ENCODE peak calls at places on chromosome 12, in six cellular contexts. J is lower lobe of right lung, H is HL-60, Q is fibroblast of pulmonary artery, L is heart right ventricle, B is A673. S is an unnamed sample.

GRCh38 chr12:62898568-62898967 is 36.4 kb downstream of the PPM1H start:
- DNase-seq in J (no peak), H (peak), Q (no peak), L (no peak), B (peak), S (no peak)

GRCh38 chr12:65495233-65495632 is 216.8 kb downstream of the MSRB3 start:
- DNase-seq in J (no peak), H (no peak), Q (peak), L (no peak), B (no peak), S (no peak)

GRCh38 chr12:63968685-63969084 is 124.2 kb downstream of the SRGAP1 start:
- DNase-seq in J (no peak), H (no peak), Q (no peak), L (no peak), B (no peak), S (no peak)

GRCh38 chr12:77679701-77680100 is 151.0 kb upstream of the NAV3 start:
- DNase-seq in J (no peak), H (no peak), Q (no peak), L (no peak), B (no peak), S (no peak)

GRCh38 chr12:124588689-124589318 is 21.4 kb upstream of the NCOR2 start:
- DNase-seq in J (no peak), H (no peak), Q (peak), L (no peak), B (peak), S (no peak)

GRCh38 chr12:129531004-129531403 is 372.8 kb downstream of the TMEM132D start:
- DNase-seq in J (no peak), H (no peak), Q (no peak), L (no peak), B (no peak), S (no peak)

GRCh38 chr12:27333311-27334009 is 824 bp downstream of the BMAL2 start:
- DNase-seq in J (peak), H (peak), Q (no peak), L (peak), B (peak), S (peak)

GRCh38 chr12:81417056-81417455 is 339.2 kb downstream of the ACSS3 start:
- DNase-seq in J (no peak), H (no peak), Q (no peak), L (no peak), B (no peak), S (no peak)

GRCh38 chr12:28063355-28063885 is 90.9 kb upstream of the PTHLH start:
- DNase-seq in J (no peak), H (no peak), Q (peak), L (no peak), B (no peak), S (no peak)

GRCh38 chr12:127245437-127245836 is 1021.5 kb upstream of the TMEM132C start:
- DNase-seq in J (no peak), H (no peak), Q (peak), L (no peak), B (no peak), S (no peak)

GRCh38 chr12:13976028-13976584 is 5.3 kb downstream of the GRIN2B start:
- DNase-seq in J (no peak), H (no peak), Q (no peak), L (no peak), B (peak), S (no peak)

GRCh38 chr12:46886541-46887041 is 60.8 kb upstream of the SLC38A4 start:
- DNase-seq in J (no peak), H (no peak), Q (peak), L (no peak), B (no peak), S (no peak)

GRCh38 chr12:32031109-32031508 is 71.9 kb downstream of the RESF1 start:
- DNase-seq in J (no peak), H (no peak), Q (no peak), L (no peak), B (no peak), S (no peak)

GRCh38 chr12:63018273-63018672 is 83.3 kb upstream of the PPM1H start:
- DNase-seq in J (no peak), H (no peak), Q (no peak), L (no peak), B (no peak), S (no peak)

GRCh38 chr12:2358986-2359658 is 306.3 kb downstream of the CACNA1C start:
- DNase-seq in J (no peak), H (peak), Q (no peak), L (no peak), B (no peak), S (no peak)

GRCh38 chr12:19288161-19288560 is 151.1 kb upstream of the AEBP2 start:
- DNase-seq in J (no peak), H (no peak), Q (no peak), L (no peak), B (no peak), S (no peak)

GRCh38 chr12:121501946-121502345 is 78.9 kb downstream of the KDM2B start:
- DNase-seq in J (no peak), H (no peak), Q (no peak), L (no peak), B (no peak), S (no peak)

GRCh38 chr12:54240971-54241588 is 38.8 kb downstream of the CBX5 start:
- DNase-seq in J (no peak), H (no peak), Q (no peak), L (no peak), B (no peak), S (no peak)

GRCh38 chr12:124476011-124476400 is 91.4 kb downstream of the NCOR2 start:
- DNase-seq in J (no peak), H (no peak), Q (no peak), L (peak), B (no peak), S (no peak)

GRCh38 chr12:53983580-53984572 is 1.1 kb upstream of the HOXC10 start:
- DNase-seq in J (no peak), H (no peak), Q (no peak), L (no peak), B (no peak), S (no peak)

GRCh38 chr12:94560416-94561221 is 89.7 kb downstream of the TMCC3 start:
- DNase-seq in J (no peak), H (no peak), Q (peak), L (no peak), B (peak), S (peak)

GRCh38 chr12:13114251-13115052 is 11.0 kb upstream of the GSG1 start:
- DNase-seq in J (no peak), H (no peak), Q (no peak), L (no peak), B (peak), S (no peak)

GRCh38 chr12:122148657-122149056 is 25.4 kb downstream of the IL31 start:
- DNase-seq in J (no peak), H (no peak), Q (peak), L (no peak), B (no peak), S (no peak)

GRCh38 chr12:98645572-98646067 is 530 bp downstream of the APAF1 start:
- DNase-seq in J (no peak), H (no peak), Q (peak), L (no peak), B (peak), S (no peak)

GRCh38 chr12:130486146-130486435 is 148.4 kb downstream of the PIWIL1 start:
- DNase-seq in J (no peak), H (no peak), Q (no peak), L (no peak), B (no peak), S (no peak)

DNA sequence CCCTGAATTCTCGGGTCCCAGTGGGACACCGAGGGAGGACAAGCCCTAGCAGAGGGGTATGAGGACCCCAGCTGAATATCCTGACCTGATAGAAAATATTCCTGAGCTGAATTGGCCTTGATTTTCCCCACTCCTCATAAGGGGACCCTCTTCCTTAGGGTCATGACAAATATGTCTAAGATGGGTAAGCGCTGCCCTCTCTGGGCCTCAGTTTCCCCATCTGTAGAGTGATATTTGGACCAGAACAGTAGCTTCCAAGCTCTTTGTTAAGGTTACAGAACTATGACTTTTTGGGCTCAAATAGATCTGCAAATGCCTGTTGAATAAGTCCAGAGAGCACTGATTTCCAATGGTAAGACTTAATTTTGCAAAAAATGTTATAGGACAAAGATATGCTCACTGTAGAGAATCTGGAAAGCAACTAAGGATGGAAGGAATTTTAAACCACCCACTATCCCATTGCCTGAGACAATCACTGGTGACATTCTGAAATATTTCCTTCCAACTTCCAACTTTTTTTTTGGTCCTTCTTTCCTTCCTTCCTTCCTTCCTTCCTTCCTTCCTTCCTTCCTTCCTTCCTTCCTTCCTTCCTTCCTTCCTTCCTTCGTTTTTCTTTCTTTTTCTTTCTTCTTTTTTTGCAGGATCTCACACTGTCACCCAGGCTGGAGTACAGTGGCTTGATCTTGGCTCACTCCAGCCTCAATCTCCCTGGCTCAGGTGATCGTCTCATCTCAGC is 32.0 kb downstream of the MYL2 start:
- DNase-seq in J (no peak), H (no peak), Q (no peak), L (no peak), B (peak), S (no peak)
- TF ChIP-seq CTCF in J (no peak), H (no peak), Q (no peak), L (no peak), B (peak), S (no peak)

DNA sequence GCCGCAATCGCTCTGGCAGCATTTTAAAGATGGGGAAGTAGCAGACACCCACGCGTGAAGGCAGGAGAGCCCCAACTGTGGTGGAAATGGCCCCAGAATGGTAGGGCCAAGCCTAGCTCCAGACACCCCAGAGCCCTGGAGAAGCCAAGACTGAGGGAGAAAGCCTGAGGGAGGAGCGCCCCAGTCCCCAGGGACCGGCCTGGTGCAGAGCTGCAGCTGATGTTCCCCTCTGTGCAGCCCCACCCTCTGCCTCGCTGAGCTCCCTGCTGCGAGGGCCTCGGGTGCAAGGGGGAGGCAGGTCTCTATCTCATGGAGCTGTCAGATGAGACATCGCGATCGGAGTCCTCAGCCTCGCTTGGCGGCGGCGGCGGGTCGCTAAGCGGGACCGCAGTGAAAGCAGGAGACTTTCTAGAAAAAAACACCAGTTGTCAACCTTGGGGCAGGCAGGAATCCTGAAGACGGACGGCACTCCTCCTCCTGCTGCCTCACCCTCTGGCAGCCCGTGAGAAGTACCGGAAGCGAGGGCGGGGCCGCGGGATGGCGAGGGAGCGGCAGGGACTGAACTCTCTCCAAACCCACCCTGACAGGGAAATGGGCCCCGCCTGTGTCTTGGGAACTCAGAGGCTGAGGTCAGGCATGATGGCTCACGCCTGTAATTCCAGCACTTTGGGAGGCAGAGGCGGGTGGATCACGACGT is 6.0 kb downstream of the GAPDH start:
- DNase-seq in J (peak), H (no peak), Q (peak), L (peak), B (peak), S (no peak)
- TF ChIP-seq CTCF in J (no peak), H (no peak), Q (no peak), L (no peak), B (peak), S (no peak)

GRCh38 chr12:977163-977562 is 13.9 kb upstream of the ERC1 start:
- DNase-seq in J (no peak), H (no peak), Q (no peak), L (no peak), B (no peak), S (no peak)
- TF ChIP-seq CTCF in J (no peak), H (no peak), Q (no peak), L (no peak), B (peak), S (no peak)

GRCh38 chr12:3683670-3684069 is 69.2 kb downstream of the CRACR2A start:
- DNase-seq in J (no peak), H (no peak), Q (peak), L (no peak), B (no peak), S (no peak)

GRCh38 chr12:3679831-3680230 is 73.1 kb downstream of the CRACR2A start:
- DNase-seq in J (no peak), H (no peak), Q (no peak), L (no peak), B (no peak), S (no peak)

GRCh38 chr12:3677609-3678008 is 75.3 kb downstream of the CRACR2A start:
- DNase-seq in J (no peak), H (no peak), Q (no peak), L (no peak), B (no peak), S (no peak)

GRCh38 chr12:3681595-3681921 is 71.4 kb downstream of the CRACR2A start:
- DNase-seq in J (no peak), H (no peak), Q (no peak), L (no peak), B (no peak), S (no peak)

DNA sequence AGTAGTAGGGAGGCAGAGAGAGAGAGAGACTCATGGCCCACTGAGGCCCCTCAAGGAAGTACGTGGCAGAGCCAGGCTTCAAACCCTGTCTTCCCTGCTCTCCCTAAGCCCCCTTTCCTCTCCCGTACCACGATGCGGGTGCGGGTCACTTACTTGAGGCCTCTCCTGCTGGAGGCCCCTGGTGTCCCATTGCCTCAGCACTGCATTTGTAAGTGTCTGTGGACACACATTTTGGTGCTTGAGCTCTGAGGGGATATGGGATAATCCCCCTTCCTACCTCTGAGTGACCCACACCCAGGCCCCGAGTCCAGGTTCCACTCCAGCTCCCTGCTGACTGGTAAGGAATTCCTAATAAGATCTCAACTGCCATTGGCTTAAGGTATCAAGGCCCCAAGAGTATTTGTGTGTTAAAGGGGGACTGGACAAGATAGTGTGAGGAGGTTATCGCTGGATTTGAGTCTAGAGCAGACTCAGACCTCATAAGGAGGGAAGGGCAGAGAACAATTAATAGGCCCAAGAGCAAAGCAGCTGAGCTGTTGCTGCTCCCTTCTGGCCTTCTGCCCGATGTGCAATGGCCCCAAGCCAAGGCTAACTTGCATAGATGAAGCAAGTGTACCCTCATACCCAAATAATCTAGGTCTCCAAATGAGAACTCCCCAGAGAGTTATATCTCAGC is 71.9 kb downstream of the CRACR2A start:
- DNase-seq in J (no peak), H (no peak), Q (peak), L (peak), B (no peak), S (no peak)
- TF ChIP-seq CTCF in J (no peak), H (no peak), Q (peak), L (peak), B (no peak), S (no peak)

GRCh38 chr12:85711735-85712390 is 124.3 kb downstream of the RASSF9 start:
- DNase-seq in J (peak), H (no peak), Q (no peak), L (peak), B (no peak), S (no peak)
- TF ChIP-seq CTCF in J (no peak), H (no peak), Q (no peak), L (no peak), B (no peak), S (no peak)

DNA sequence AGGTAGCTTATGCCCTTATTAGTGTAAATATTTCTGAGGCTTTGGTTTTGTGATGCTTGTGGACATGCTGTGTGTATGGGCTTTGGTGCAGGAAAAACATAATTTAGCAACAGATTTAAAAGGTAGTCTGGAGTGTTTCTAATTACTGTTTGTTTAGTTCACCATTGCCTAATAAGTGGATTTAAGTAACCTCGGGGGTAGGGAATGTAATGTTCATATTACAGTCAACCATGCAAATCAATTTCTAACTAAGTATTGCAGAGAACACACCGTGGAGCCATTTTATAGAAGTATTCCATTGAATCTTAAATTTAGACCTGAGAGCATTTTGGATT is 53.5 kb downstream of the ANO6 start:
- DNase-seq in J (no peak), H (no peak), Q (no peak), L (no peak), B (no peak), S (no peak)
- TF ChIP-seq CTCF in J (no peak), H (no peak), Q (no peak), L (no peak), B (no peak), S (no peak)

DNA sequence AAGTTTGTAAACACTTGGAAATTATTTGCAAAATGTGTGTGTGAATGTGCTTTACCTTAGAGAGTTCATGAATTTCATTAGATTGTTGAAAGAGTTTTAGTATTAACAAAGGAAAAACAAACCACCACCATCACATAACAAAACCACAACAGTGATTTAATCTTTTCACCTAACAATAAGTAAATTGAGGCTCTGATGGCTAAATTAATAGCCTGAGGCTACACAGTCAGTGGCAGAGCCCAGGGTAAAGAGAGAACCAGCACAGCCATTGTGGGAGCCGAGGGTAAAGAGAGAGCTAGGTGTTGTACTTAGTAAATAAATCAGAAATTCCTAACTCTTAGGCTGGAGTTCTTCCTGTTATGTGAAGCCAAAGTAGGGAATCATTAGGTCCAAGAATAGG is 51.2 kb upstream of the CAPRIN2 start:
- DNase-seq in J (no peak), H (no peak), Q (no peak), L (no peak), B (no peak), S (no peak)
- TF ChIP-seq CTCF in J (no peak), H (no peak), Q (no peak), L (no peak), B (no peak), S (no peak)